ENCODE peak calls at places on chromosome 3, in nine cellular contexts. One of them, this sample, is unnamed.

GRCh38 chr3:172332256-172333041 is 115.8 kb downstream of the GHSR start:
- DNase-seq in H54: peak
- DNase-seq in NCI-H2107: peak
- DNase-seq in activated CD8-positive, alpha-beta memory T cell treated with anti-CD3 and anti-CD28 coated beads for 48 hours: peak
- DNase-seq in SW 1271: peak
- DNase-seq in cardiac fibroblast: peak
- DNase-seq in kidney tubule cell: peak
- DNase-seq in psoas muscle: no peak
- DNase-seq in substantia nigra: peak
- DNase-seq in this sample: peak

GRCh38 chr3:43025423-43025822 is 46.3 kb downstream of the GASK1A start:
- DNase-seq in H54: no peak
- DNase-seq in NCI-H2107: no peak
- DNase-seq in activated CD8-positive, alpha-beta memory T cell treated with anti-CD3 and anti-CD28 coated beads for 48 hours: no peak
- DNase-seq in SW 1271: no peak
- DNase-seq in cardiac fibroblast: no peak
- DNase-seq in kidney tubule cell: peak
- DNase-seq in psoas muscle: no peak
- DNase-seq in substantia nigra: no peak
- DNase-seq in this sample: no peak

GRCh38 chr3:154089416-154090115 is 31.6 kb upstream of the ARHGEF26 start:
- DNase-seq in H54: no peak
- DNase-seq in NCI-H2107: no peak
- DNase-seq in activated CD8-positive, alpha-beta memory T cell treated with anti-CD3 and anti-CD28 coated beads for 48 hours: no peak
- DNase-seq in SW 1271: no peak
- DNase-seq in cardiac fibroblast: no peak
- DNase-seq in kidney tubule cell: peak
- DNase-seq in psoas muscle: no peak
- DNase-seq in substantia nigra: no peak
- DNase-seq in this sample: no peak

GRCh38 chr3:151305778-151306157 is 10.9 kb downstream of the GPR87 start:
- DNase-seq in H54: no peak
- DNase-seq in NCI-H2107: no peak
- DNase-seq in activated CD8-positive, alpha-beta memory T cell treated with anti-CD3 and anti-CD28 coated beads for 48 hours: no peak
- DNase-seq in SW 1271: no peak
- DNase-seq in cardiac fibroblast: peak
- DNase-seq in kidney tubule cell: no peak
- DNase-seq in psoas muscle: no peak
- DNase-seq in substantia nigra: no peak
- DNase-seq in this sample: no peak

GRCh38 chr3:126834596-126835471 is 130.8 kb downstream of the CHCHD6 start:
- DNase-seq in H54: peak
- DNase-seq in NCI-H2107: no peak
- DNase-seq in activated CD8-positive, alpha-beta memory T cell treated with anti-CD3 and anti-CD28 coated beads for 48 hours: no peak
- DNase-seq in SW 1271: no peak
- DNase-seq in cardiac fibroblast: no peak
- DNase-seq in kidney tubule cell: no peak
- DNase-seq in psoas muscle: no peak
- DNase-seq in substantia nigra: no peak
- DNase-seq in this sample: no peak

GRCh38 chr3:39812537-39812936 is 3.1 kb downstream of the MYRIP start:
- DNase-seq in H54: no peak
- DNase-seq in NCI-H2107: no peak
- DNase-seq in activated CD8-positive, alpha-beta memory T cell treated with anti-CD3 and anti-CD28 coated beads for 48 hours: no peak
- DNase-seq in SW 1271: no peak
- DNase-seq in cardiac fibroblast: peak
- DNase-seq in kidney tubule cell: peak
- DNase-seq in psoas muscle: no peak
- DNase-seq in substantia nigra: no peak
- DNase-seq in this sample: no peak

GRCh38 chr3:129539201-129539600 is 3.8 kb upstream of the H1-8 start:
- DNase-seq in H54: no peak
- DNase-seq in NCI-H2107: no peak
- DNase-seq in activated CD8-positive, alpha-beta memory T cell treated with anti-CD3 and anti-CD28 coated beads for 48 hours: no peak
- DNase-seq in SW 1271: no peak
- DNase-seq in cardiac fibroblast: no peak
- DNase-seq in kidney tubule cell: no peak
- DNase-seq in psoas muscle: no peak
- DNase-seq in substantia nigra: no peak
- DNase-seq in this sample: no peak

GRCh38 chr3:190534386-190534785 is 20.5 kb downstream of the IL1RAP start:
- DNase-seq in H54: no peak
- DNase-seq in NCI-H2107: no peak
- DNase-seq in activated CD8-positive, alpha-beta memory T cell treated with anti-CD3 and anti-CD28 coated beads for 48 hours: no peak
- DNase-seq in SW 1271: no peak
- DNase-seq in cardiac fibroblast: peak
- DNase-seq in kidney tubule cell: no peak
- DNase-seq in psoas muscle: no peak
- DNase-seq in substantia nigra: no peak
- DNase-seq in this sample: no peak

GRCh38 chr3:87268646-87269211 is 7.7 kb downstream of the POU1F1 start:
- DNase-seq in H54: no peak
- DNase-seq in NCI-H2107: peak
- DNase-seq in activated CD8-positive, alpha-beta memory T cell treated with anti-CD3 and anti-CD28 coated beads for 48 hours: no peak
- DNase-seq in SW 1271: no peak
- DNase-seq in cardiac fibroblast: peak
- DNase-seq in kidney tubule cell: no peak
- DNase-seq in psoas muscle: no peak
- DNase-seq in substantia nigra: no peak
- DNase-seq in this sample: no peak

GRCh38 chr3:26704736-26705135 is 82.2 kb downstream of the LRRC3B start:
- DNase-seq in H54: no peak
- DNase-seq in NCI-H2107: no peak
- DNase-seq in activated CD8-positive, alpha-beta memory T cell treated with anti-CD3 and anti-CD28 coated beads for 48 hours: no peak
- DNase-seq in SW 1271: no peak
- DNase-seq in cardiac fibroblast: no peak
- DNase-seq in kidney tubule cell: no peak
- DNase-seq in psoas muscle: no peak
- DNase-seq in substantia nigra: no peak
- DNase-seq in this sample: no peak

This sample was measured in NCI-H1694.